ENCODE peak calls at places on chromosomes 6 and 20, in nine cellular contexts. M is fibroblast of gingiva; J is stimulated activated CD4-positive, alpha-beta T cell treated with anti-CD3 and anti-CD28 coated beads, Interleukin-1b, Interleukin-23, amount 100 ng/mL, for 1 hour; X is GM13977; Z is NCI-H1105; E is gastrocnemius medialis; C is cardiac muscle cell; D is right lobe of liver; T is NCI-H1092 treated with DMSO at 0.1 percent for 48 hours. I is an unnamed sample.

GRCh38 chr6:111845441-111845871 is 27.8 kb downstream of the FYN start:
- DNase-seq in J (no peak), T (no peak), M (no peak), E (no peak), C (no peak), X (peak), D (no peak), Z (no peak), I (no peak)

GRCh38 chr6:36249536-36249935 is 20.3 kb upstream of the PNPLA1 start:
- DNase-seq in M (no peak), J (no peak), X (no peak), T (no peak), E (no peak), C (no peak), D (no peak), Z (no peak), I (no peak)

GRCh38 chr6:111874030-111874425 is 776 bp upstream of the FYN start:
- DNase-seq in E (no peak), T (no peak), J (peak), Z (no peak), M (no peak), X (peak), D (no peak), C (no peak), I (peak)

GRCh38 chr6:130473886-130474285 is 108.1 kb downstream of the TMEM200A start:
- DNase-seq in T (no peak), D (no peak), J (no peak), M (peak), Z (no peak), C (no peak), E (no peak), X (no peak), I (no peak)

GRCh38 chr6:162264581-162264980 is 463.0 kb downstream of the PRKN start:
- DNase-seq in M (no peak), T (no peak), C (no peak), E (no peak), X (no peak), Z (no peak), D (no peak), J (no peak), I (no peak)

GRCh38 chr20:61370841-61371303 is 118.8 kb downstream of the CDH4 start:
- DNase-seq in C (no peak), Z (peak), T (no peak), D (no peak), J (no peak), E (no peak), M (no peak), X (no peak), I (no peak)

GRCh38 chr6:31397901-31398300 is 5.5 kb upstream of the MICA start:
- DNase-seq in E (no peak), Z (no peak), J (no peak), T (no peak), X (no peak), C (no peak), D (peak), M (no peak), I (no peak)

GRCh38 chr20:9311132-9311531 is 203.3 kb upstream of the LAMP5 start:
- DNase-seq in M (no peak), C (no peak), D (no peak), T (no peak), E (no peak), J (no peak), Z (no peak), X (no peak), I (no peak)

GRCh38 chr6:13303668-13304017 is 24.7 kb downstream of the TBC1D7 start:
- DNase-seq in J (no peak), E (peak), Z (peak), X (peak), D (peak), C (peak), T (no peak), M (peak), I (no peak)

GRCh38 chr6:166957805-166958076 is 1.4 kb upstream of the RNASET2 start:
- DNase-seq in D (no peak), X (no peak), T (no peak), M (no peak), Z (no peak), E (no peak), J (no peak), C (no peak), I (no peak)

GRCh38 chr6:22929228-22929627 is 359.9 kb downstream of the HDGFL1 start:
- DNase-seq in J (no peak), D (no peak), Z (no peak), M (peak), C (no peak), T (no peak), X (no peak), E (no peak), I (no peak)

GRCh38 chr20:62940875-62941274 is 2.9 kb downstream of the GID8 start:
- DNase-seq in M (no peak), X (no peak), C (no peak), J (no peak), E (no peak), D (no peak), T (no peak), Z (no peak), I (no peak)

GRCh38 chr20:8144282-8145245 is 12.5 kb downstream of the PLCB1 start:
- DNase-seq in D (peak), J (no peak), X (no peak), E (no peak), C (no peak), M (peak), T (no peak), Z (no peak), I (no peak)

GRCh38 chr20:46962452-46963195 is 68.0 kb downstream of the EYA2 start:
- DNase-seq in X (no peak), Z (no peak), E (no peak), M (no peak), C (no peak), D (no peak), T (no peak), J (no peak), I (no peak)